ENCODE peak calls at places on chromosomes 2 and 18, in six cellular contexts. V, Z, M, J, I and K are unnamed samples.

GRCh38 chr2:13515254-13515653 is 798.5 kb downstream of the TRIB2 start:
- DNase-seq in Z (no peak), J (no peak), I (no peak), M (no peak), V (no peak), K (no peak)

GRCh38 chr2:169528271-169528701 is 18.8 kb downstream of the KLHL41 start:
- DNase-seq in J (peak), Z (peak), I (peak), M (peak), V (peak), K (peak)

GRCh38 chr2:156537147-156537546 is 101.0 kb downstream of the GPD2 start:
- DNase-seq in Z (no peak), V (no peak), M (no peak), I (no peak), J (no peak), K (no peak)

GRCh38 chr2:161994766-161995165 is 79.2 kb downstream of the DPP4 start:
- DNase-seq in V (no peak), J (no peak), M (no peak), Z (no peak), I (no peak), K (no peak)

GRCh38 chr2:77513191-77513590 is 9.0 kb downstream of the LRRTM4 start:
- DNase-seq in V (no peak), M (no peak), J (no peak), I (no peak), Z (no peak), K (no peak)

GRCh38 chr2:71670430-71670795 is 217.1 kb downstream of the DYSF start:
- DNase-seq in M (no peak), Z (no peak), J (no peak), V (no peak), I (no peak), K (no peak)

GRCh38 chr2:171522804-171523338 is 597 bp downstream of the CYBRD1 start:
- DNase-seq in V (peak), Z (peak), I (peak), M (no peak), J (no peak), K (peak)

GRCh38 chr18:48992133-48992532 is 41.4 kb upstream of the SMAD7 start:
- DNase-seq in M (no peak), V (no peak), I (no peak), J (no peak), Z (no peak), K (no peak)

GRCh38 chr2:37324536-37324785 is 172 bp downstream of the PRKD3 start:
- DNase-seq in V (peak), M (peak), Z (peak), I (no peak), J (peak), K (no peak)

GRCh38 chr18:79560042-79560860 is 119.4 kb upstream of the CTDP1 start:
- DNase-seq in I (no peak), Z (no peak), V (peak), M (no peak), J (no peak), K (no peak)

GRCh38 chr2:191899442-191899841 is 52.6 kb upstream of the CAVIN2 start:
- DNase-seq in M (no peak), I (no peak), J (no peak), Z (no peak), V (no peak), K (no peak)

GRCh38 chr2:1681017-1681318 is 63.3 kb downstream of the PXDN start:
- DNase-seq in I (no peak), M (no peak), V (no peak), J (no peak), Z (no peak), K (no peak)

GRCh38 chr18:8844721-8845148 is 139.4 kb downstream of the MTCL1 start:
- DNase-seq in Z (no peak), M (no peak), V (no peak), J (no peak), I (peak), K (no peak)

GRCh38 chr18:36411745-36412168 is 114.2 kb downstream of the FHOD3 start:
- DNase-seq in I (peak), J (no peak), Z (no peak), V (no peak), M (no peak), K (peak)

GRCh38 chr18:47260138-47260923 is 8.9 kb upstream of the SKOR2 start:
- DNase-seq in I (peak), V (no peak), M (no peak), Z (peak), J (no peak), K (peak)

GRCh38 chr2:214310319-214310718 is 100.5 kb upstream of the VWC2L start:
- DNase-seq in I (no peak), V (no peak), M (no peak), Z (no peak), J (no peak), K (no peak)

GRCh38 chr2:96265349-96265839 is 403 bp downstream of the TMEM127 start:
- DNase-seq in V (peak), Z (peak), M (peak), I (peak), J (peak), K (no peak)

GRCh38 chr18:59140287-59140885 is 702 bp downstream of the SEC11C start:
- DNase-seq in M (no peak), J (peak), Z (no peak), I (peak), V (no peak), K (peak)

GRCh38 chr2:146879882-146880281 is 964.9 kb upstream of the ACVR2A start:
- DNase-seq in I (no peak), Z (no peak), V (no peak), J (no peak), M (no peak), K (no peak)

GRCh38 chr2:112692496-112692911 is 28.3 kb upstream of the NT5DC4 start:
- DNase-seq in V (peak), M (peak), I (no peak), Z (peak), J (no peak), K (no peak)

GRCh38 chr18:62206593-62206992 is 19.5 kb downstream of the RELCH start:
- DNase-seq in Z (no peak), M (no peak), V (no peak), I (no peak), J (no peak), K (no peak)

GRCh38 chr2:6909431-6910385 is 7.5 kb upstream of the RNF144A start:
- DNase-seq in Z (peak), I (no peak), M (no peak), J (no peak), V (no peak), K (no peak)

GRCh38 chr2:238945433-238946150 is 97.7 kb downstream of the TWIST2 start:
- DNase-seq in I (peak), V (peak), J (no peak), Z (peak), M (no peak), K (peak)

GRCh38 chr2:237213325-237214040 is 127.8 kb downstream of the COPS8 start:
- DNase-seq in Z (no peak), I (peak), M (no peak), V (no peak), J (no peak), K (no peak)

GRCh38 chr2:72570401-72570800 is 255.4 kb downstream of the EXOC6B start:
- DNase-seq in M (no peak), V (no peak), I (no peak), Z (no peak), J (no peak), K (no peak)

GRCh38 chr2:239889641-239890055 is 135.5 kb downstream of the NDUFA10 start:
- DNase-seq in I (no peak), J (no peak), Z (no peak), V (no peak), M (no peak), K (no peak)

GRCh38 chr2:4653989-4654388 is 950.6 kb downstream of the DCDC2C start:
- DNase-seq in M (no peak), Z (no peak), V (no peak), J (no peak), I (no peak), K (no peak)

GRCh38 chr18:49052891-49053644 is 102.3 kb upstream of the SMAD7 start:
- DNase-seq in M (no peak), J (no peak), V (no peak), I (no peak), Z (no peak), K (no peak)

GRCh38 chr2:188399159-188399558 is 107.5 kb downstream of the GULP1 start:
- DNase-seq in J (no peak), V (no peak), I (no peak), M (no peak), Z (no peak), K (no peak)

GRCh38 chr2:18093196-18093595 is 214.7 kb downstream of the KCNS3 start:
- DNase-seq in V (no peak), M (no peak), Z (no peak), J (no peak), I (no peak), K (no peak)

GRCh38 chr2:217868911-217869334 is 133.9 kb downstream of the TNS1 start:
- DNase-seq in M (no peak), Z (no peak), I (no peak), J (no peak), V (no peak), K (no peak)

GRCh38 chr2:46353509-46353908 is 56.3 kb downstream of the EPAS1 start:
- DNase-seq in M (no peak), Z (no peak), V (no peak), I (no peak), J (no peak), K (no peak)

GRCh38 chr2:215624423-215624829 is 188.6 kb upstream of the FN1 start:
- DNase-seq in Z (no peak), I (no peak), V (no peak), M (no peak), J (no peak), K (no peak)

GRCh38 chr2:129702773-129703172 is 276.7 kb upstream of the RAB6C start:
- DNase-seq in J (no peak), Z (no peak), V (no peak), I (no peak), M (no peak), K (no peak)

GRCh38 chr18:25992566-25992965 is 97.8 kb downstream of the SS18 start:
- DNase-seq in J (no peak), Z (no peak), V (no peak), M (no peak), I (no peak), K (no peak)

GRCh38 chr2:121360566-121361300 is 75.7 kb upstream of the TFCP2L1 start:
- DNase-seq in Z (no peak), V (no peak), J (no peak), M (no peak), I (no peak), K (no peak)

GRCh38 chr2:81283081-81283480 is 978.5 kb upstream of the LRRTM1 start:
- DNase-seq in M (no peak), I (no peak), V (no peak), Z (no peak), J (no peak), K (no peak)